ENCODE peak calls at places on chromosomes 7 and 10, in four cellular contexts. One of them, this sample, is unnamed.

GRCh38 chr7:113608786-113609185 is 310.0 kb downstream of the PPP1R3A start:
- DNase-seq in K562: no peak
- DNase-seq in SK-N-SH: no peak
- DNase-seq in WTC11: no peak
- DNase-seq in this sample: no peak

GRCh38 chr7:27167170-27167505 is 1.8 kb upstream of the HOXA9 start:
- DNase-seq in SK-N-SH: peak
- DNase-seq in WTC11: no peak
- DNase-seq in K562: no peak
- DNase-seq in this sample: no peak

GRCh38 chr7:69656077-69656476 is 57.8 kb downstream of the AUTS2 start:
- DNase-seq in SK-N-SH: no peak
- DNase-seq in K562: no peak
- DNase-seq in WTC11: no peak
- DNase-seq in this sample: no peak

GRCh38 chr7:114426824-114427223 is 12.2 kb downstream of the FOXP2 start:
- DNase-seq in K562: no peak
- DNase-seq in WTC11: no peak
- DNase-seq in SK-N-SH: no peak
- DNase-seq in this sample: no peak

GRCh38 chr7:39695852-39696586 is 72.6 kb downstream of the RALA start:
- DNase-seq in SK-N-SH: no peak
- DNase-seq in WTC11: no peak
- DNase-seq in K562: no peak
- DNase-seq in this sample: no peak

GRCh38 chr7:84700563-84701370 is 486.1 kb downstream of the SEMA3D start:
- DNase-seq in K562: no peak
- DNase-seq in WTC11: no peak
- DNase-seq in SK-N-SH: no peak
- DNase-seq in this sample: no peak

GRCh38 chr10:67385089-67385488 is 310.9 kb downstream of the CTNNA3 start:
- DNase-seq in WTC11: no peak
- DNase-seq in SK-N-SH: no peak
- DNase-seq in K562: no peak
- DNase-seq in this sample: no peak

GRCh38 chr10:133186416-133187090 is 26.5 kb downstream of the KNDC1 start:
- DNase-seq in SK-N-SH: no peak
- DNase-seq in WTC11: no peak
- DNase-seq in K562: no peak
- DNase-seq in this sample: no peak

GRCh38 chr10:103640436-103641181 is 147.1 kb downstream of the NEURL1 start:
- DNase-seq in K562: no peak
- DNase-seq in WTC11: no peak
- DNase-seq in SK-N-SH: no peak
- DNase-seq in this sample: no peak

GRCh38 chr7:127587663-127588018 is 570 bp upstream of the ARF5 start:
- DNase-seq in K562: no peak
- DNase-seq in WTC11: peak
- DNase-seq in SK-N-SH: no peak
- DNase-seq in this sample: no peak

GRCh38 chr10:32207544-32207943 is 139.4 kb downstream of the EPC1 start:
- DNase-seq in SK-N-SH: peak
- DNase-seq in WTC11: peak
- DNase-seq in K562: peak
- DNase-seq in this sample: no peak

GRCh38 chr7:108280136-108280535 is 150.0 kb upstream of the LAMB4 start:
- DNase-seq in SK-N-SH: no peak
- DNase-seq in K562: no peak
- DNase-seq in WTC11: no peak
- DNase-seq in this sample: no peak

GRCh38 chr10:11145498-11145855 is 127.8 kb downstream of the CELF2 start:
- DNase-seq in K562: peak
- DNase-seq in SK-N-SH: no peak
- DNase-seq in WTC11: no peak
- DNase-seq in this sample: no peak

GRCh38 chr7:1357601-1358271 is 101.5 kb downstream of the MICALL2 start:
- DNase-seq in WTC11: no peak
- DNase-seq in SK-N-SH: peak
- DNase-seq in K562: peak
- DNase-seq in this sample: no peak

GRCh38 chr7:151657173-151657572 is 137.5 kb upstream of the RHEB start:
- DNase-seq in SK-N-SH: no peak
- DNase-seq in K562: no peak
- DNase-seq in WTC11: no peak
- DNase-seq in this sample: no peak

GRCh38 chr7:121505021-121505420 is 108.9 kb upstream of the FAM3C start:
- DNase-seq in K562: no peak
- DNase-seq in WTC11: no peak
- DNase-seq in SK-N-SH: no peak
- DNase-seq in this sample: no peak

GRCh38 chr10:78528749-78529204 is 495.1 kb downstream of the RPS24 start:
- DNase-seq in WTC11: no peak
- DNase-seq in SK-N-SH: no peak
- DNase-seq in K562: no peak
- DNase-seq in this sample: no peak

GRCh38 chr10:74787457-74787856 is 38.9 kb upstream of the KAT6B start:
- DNase-seq in SK-N-SH: no peak
- DNase-seq in K562: no peak
- DNase-seq in WTC11: no peak
- DNase-seq in this sample: no peak

GRCh38 chr7:65325793-65326432 is 47.7 kb upstream of the ZNF92 start:
- DNase-seq in SK-N-SH: no peak
- DNase-seq in WTC11: no peak
- DNase-seq in K562: no peak
- DNase-seq in this sample: peak

GRCh38 chr7:2521952-2522591 is 2.5 kb downstream of the LFNG start:
- DNase-seq in SK-N-SH: no peak
- DNase-seq in K562: no peak
- DNase-seq in WTC11: no peak
- DNase-seq in this sample: no peak
- TF ChIP-seq TEAD4 in SK-N-SH: no peak
- TF ChIP-seq TEAD4 in K562: no peak
- TF ChIP-seq TEAD4 in WTC11: no peak
- TF ChIP-seq TEAD4 in this sample: no peak

DNA sequence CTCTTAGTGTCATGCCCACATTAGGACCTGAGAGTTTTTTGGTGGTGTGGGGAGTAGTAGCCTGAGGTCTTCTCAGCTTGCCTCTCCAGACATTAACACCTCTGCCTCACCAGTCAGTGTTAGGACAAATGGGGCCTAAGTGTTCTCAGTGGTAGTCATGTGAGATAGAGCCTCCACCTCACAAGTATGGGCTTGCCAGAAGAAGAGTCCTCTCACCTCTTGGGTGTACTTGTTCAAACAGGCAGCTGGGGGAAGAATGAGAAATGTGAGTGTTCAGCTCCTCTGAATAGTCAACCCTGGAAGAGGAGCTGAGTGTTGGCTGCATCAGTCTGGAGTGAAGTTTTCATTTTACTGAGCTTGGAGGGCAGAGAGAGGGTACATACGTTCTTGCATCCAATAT is 464.6 kb downstream of the POM121L12 start:
- DNase-seq in WTC11: no peak
- DNase-seq in K562: no peak
- DNase-seq in SK-N-SH: no peak
- DNase-seq in this sample: no peak
- TF ChIP-seq TEAD4 in WTC11: no peak
- TF ChIP-seq TEAD4 in K562: no peak
- TF ChIP-seq TEAD4 in SK-N-SH: no peak
- TF ChIP-seq TEAD4 in this sample: no peak

GRCh38 chr7:28433604-28434254 is 21.4 kb downstream of the CREB5 start:
- DNase-seq in WTC11: peak
- DNase-seq in SK-N-SH: peak
- DNase-seq in K562: no peak
- DNase-seq in this sample: peak

GRCh38 chr7:28435152-28435551 is 22.8 kb downstream of the CREB5 start:
- DNase-seq in SK-N-SH: no peak
- DNase-seq in K562: no peak
- DNase-seq in WTC11: no peak
- DNase-seq in this sample: no peak

GRCh38 chr7:28433039-28433438 is 20.7 kb downstream of the CREB5 start:
- DNase-seq in SK-N-SH: no peak
- DNase-seq in WTC11: no peak
- DNase-seq in K562: no peak
- DNase-seq in this sample: no peak

GRCh38 chr7:28435732-28436378 is 23.5 kb downstream of the CREB5 start:
- DNase-seq in WTC11: no peak
- DNase-seq in K562: no peak
- DNase-seq in SK-N-SH: no peak
- DNase-seq in this sample: no peak

GRCh38 chr7:28434510-28434909 is 22.2 kb downstream of the CREB5 start:
- DNase-seq in WTC11: no peak
- DNase-seq in K562: no peak
- DNase-seq in SK-N-SH: no peak
- DNase-seq in this sample: no peak
- TF ChIP-seq TEAD4 in WTC11: no peak
- TF ChIP-seq TEAD4 in K562: no peak
- TF ChIP-seq TEAD4 in SK-N-SH: no peak
- TF ChIP-seq TEAD4 in this sample: no peak

GRCh38 chr7:132179681-132180080 is 396.6 kb downstream of the PLXNA4 start:
- DNase-seq in SK-N-SH: no peak
- DNase-seq in WTC11: no peak
- DNase-seq in K562: no peak
- DNase-seq in this sample: no peak
- TF ChIP-seq TEAD4 in SK-N-SH: no peak
- TF ChIP-seq TEAD4 in WTC11: no peak
- TF ChIP-seq TEAD4 in K562: no peak
- TF ChIP-seq TEAD4 in this sample: no peak

GRCh38 chr10:124509836-124510535 is 48.4 kb downstream of the LHPP start:
- DNase-seq in WTC11: no peak
- DNase-seq in SK-N-SH: no peak
- DNase-seq in K562: no peak
- DNase-seq in this sample: no peak
- TF ChIP-seq TEAD4 in WTC11: no peak
- TF ChIP-seq TEAD4 in SK-N-SH: no peak
- TF ChIP-seq TEAD4 in K562: no peak
- TF ChIP-seq TEAD4 in this sample: no peak

GRCh38 chr10:5524721-5525531 is at the start of gene CALML3:
- DNase-seq in K562: no peak
- DNase-seq in SK-N-SH: no peak
- DNase-seq in WTC11: no peak
- DNase-seq in this sample: no peak

GRCh38 chr10:5528989-5529701 is 4.4 kb downstream of the CALML3 start:
- DNase-seq in SK-N-SH: no peak
- DNase-seq in K562: no peak
- DNase-seq in WTC11: no peak
- DNase-seq in this sample: no peak

GRCh38 chr10:5527332-5528200 is 2.8 kb downstream of the CALML3 start:
- DNase-seq in WTC11: no peak
- DNase-seq in SK-N-SH: no peak
- DNase-seq in K562: no peak
- DNase-seq in this sample: no peak

GRCh38 chr10:5525581-5526271 is 965 bp downstream of the CALML3 start:
- DNase-seq in WTC11: no peak
- DNase-seq in K562: no peak
- DNase-seq in SK-N-SH: no peak
- DNase-seq in this sample: no peak

GRCh38 chr10:5526691-5527331 is 2.0 kb downstream of the CALML3 start:
- DNase-seq in K562: no peak
- DNase-seq in WTC11: no peak
- DNase-seq in SK-N-SH: no peak
- DNase-seq in this sample: no peak
- TF ChIP-seq TEAD4 in K562: no peak
- TF ChIP-seq TEAD4 in WTC11: no peak
- TF ChIP-seq TEAD4 in SK-N-SH: no peak
- TF ChIP-seq TEAD4 in this sample: no peak